ENCODE peak calls at places on chromosomes 12 and 14, in seven cellular contexts. N, H, Z, V, Y, J and R are unnamed samples.

GRCh38 chr12:49631336-49631907 is 8.1 kb downstream of the PRPF40B start:
- DNase-seq in N (no peak), J (no peak), H (no peak), Y (no peak), Z (peak; percentile 59), V (no peak), R (no peak)

GRCh38 chr12:125065021-125065752 is at the start of gene AACS:
- DNase-seq in V (peak; percentile 73), Z (peak; percentile 97), N (peak; percentile 74), H (peak; percentile 71), J (peak; percentile 74), Y (peak; percentile 72), R (peak; percentile 69)

GRCh38 chr14:100165376-100165775 is 5.9 kb upstream of the DEGS2 start:
- DNase-seq in Z (peak; percentile 84), V (no peak), Y (no peak), H (no peak), N (no peak), J (no peak), R (no peak)

GRCh38 chr12:87274594-87275245 is 754.5 kb downstream of the C12orf50 start:
- DNase-seq in H (peak; percentile 29), N (peak; percentile 57), Z (no peak), J (peak; percentile 49), Y (no peak), V (no peak), R (no peak)

GRCh38 chr12:46304080-46304479 is 35.2 kb upstream of the SLC38A1 start:
- DNase-seq in H (no peak), V (no peak), Y (no peak), Z (no peak), N (peak; percentile 13), J (no peak), R (no peak)

GRCh38 chr12:49707812-49708147 is 575 bp upstream of the FMNL3 start:
- DNase-seq in Z (no peak), Y (no peak), H (no peak), V (no peak), N (no peak), J (no peak), R (no peak)

GRCh38 chr14:106821119-106821518 is 1294.7 kb downstream of the TMEM121 start:
- DNase-seq in V (no peak), H (no peak), J (no peak), Y (no peak), Z (no peak), N (no peak), R (no peak)

GRCh38 chr12:7645395-7646177 is 20.1 kb downstream of the APOBEC1 start:
- DNase-seq in Y (no peak), J (peak; percentile 52), V (no peak), Z (peak; percentile 70), N (peak; percentile 51), H (peak; percentile 51), R (no peak)

GRCh38 chr12:121713257-121714155 is 954 bp downstream of the TMEM120B start:
- DNase-seq in H (peak; percentile 9), Y (no peak), V (no peak), N (peak; percentile 24), Z (no peak), J (peak; percentile 29), R (no peak)

GRCh38 chr14:75501080-75501479 is 21.2 kb upstream of the BATF start:
- DNase-seq in J (no peak), Z (no peak), H (no peak), N (no peak), V (no peak), Y (no peak), R (no peak)

GRCh38 chr12:78210894-78211302 is 380.2 kb downstream of the NAV3 start:
- DNase-seq in Y (no peak), V (peak; percentile 9), Z (no peak), H (peak; percentile 88), N (peak; percentile 86), J (peak; percentile 87), R (no peak)

GRCh38 chr12:93591137-93591868 is 18.8 kb downstream of the SOCS2 start:
- DNase-seq in Z (peak; percentile 84), J (peak; percentile 86), V (peak; percentile 26), H (peak; percentile 78), N (peak; percentile 84), Y (peak; percentile 23), R (peak; percentile 44)

GRCh38 chr14:63800651-63801385 is 52.0 kb upstream of the SYNE2 start:
- DNase-seq in N (no peak), H (peak; percentile 40), V (no peak), J (peak; percentile 47), Z (no peak), Y (no peak), R (no peak)

GRCh38 chr12:121668750-121669524 is 517 bp downstream of the MORN3 start:
- DNase-seq in Z (peak; percentile 94), V (peak; percentile 79), N (peak; percentile 58), Y (peak; percentile 59), H (peak; percentile 36), J (peak; percentile 44), R (peak; percentile 38)

GRCh38 chr14:71891970-71892369 is 40.3 kb upstream of the RGS6 start:
- DNase-seq in Y (no peak), Z (no peak), H (no peak), N (no peak), V (no peak), J (no peak), R (no peak)

GRCh38 chr12:30694971-30695326 is 720 bp downstream of the IPO8 start:
- DNase-seq in J (peak; percentile 32), V (peak; percentile 18), Y (peak; percentile 49), N (peak; percentile 45), H (peak; percentile 56), Z (peak; percentile 87), R (no peak)

GRCh38 chr12:113912761-113913295 is 53.3 kb downstream of the RBM19 start:
- DNase-seq in Z (peak; percentile 98), H (peak; percentile 58), V (peak; percentile 85), J (peak; percentile 83), N (peak; percentile 86), Y (peak; percentile 77), R (peak; percentile 32)

GRCh38 chr12:46562625-46563228 is 190.2 kb upstream of the SLC38A2 start:
- DNase-seq in N (peak; percentile 98), Z (no peak), V (no peak), Y (no peak), H (peak; percentile 95), J (peak; percentile 97), R (no peak)

GRCh38 chr12:100553851-100554404 is 19.6 kb upstream of the GAS2L3 start:
- DNase-seq in V (no peak), H (no peak), Y (no peak), J (no peak), Z (no peak), N (no peak), R (no peak)

GRCh38 chr12:5433081-5433839 is 1.4 kb downstream of the NTF3 start:
- DNase-seq in H (no peak), Y (peak; percentile 44), Z (peak; percentile 90), J (no peak), V (peak; percentile 9), N (no peak), R (no peak)
- TF ChIP-seq CTCF in H (no peak), Y (peak; percentile 11), Z (no peak), J (no peak), V (no peak), N (no peak), R (no peak)

GRCh38 chr12:115870021-115870420 is 407.5 kb downstream of the MED13L start:
- DNase-seq in H (no peak), V (no peak), J (no peak), Z (no peak), Y (no peak), N (no peak), R (no peak)
- TF ChIP-seq CTCF in H (no peak), V (no peak), J (no peak), Z (no peak), Y (no peak), N (no peak), R (no peak)

GRCh38 chr14:73935666-73936065 is 14.2 kb downstream of the FAM161B start:
- DNase-seq in N (peak; percentile 26), J (peak; percentile 26), H (peak; percentile 20), V (no peak), Z (no peak), Y (no peak), R (no peak)
- TF ChIP-seq CTCF in N (peak; percentile 36), J (peak; percentile 22), H (peak; percentile 22), V (peak; percentile 57), Z (peak; percentile 70), Y (peak; percentile 44), R (no peak)

GRCh38 chr12:67534046-67534445 is 114.5 kb upstream of the DYRK2 start:
- DNase-seq in V (no peak), Y (no peak), Z (no peak), J (no peak), H (peak; percentile 30), N (no peak), R (no peak)
- TF ChIP-seq CTCF in V (no peak), Y (no peak), Z (no peak), J (no peak), H (no peak), N (no peak), R (no peak)

DNA sequence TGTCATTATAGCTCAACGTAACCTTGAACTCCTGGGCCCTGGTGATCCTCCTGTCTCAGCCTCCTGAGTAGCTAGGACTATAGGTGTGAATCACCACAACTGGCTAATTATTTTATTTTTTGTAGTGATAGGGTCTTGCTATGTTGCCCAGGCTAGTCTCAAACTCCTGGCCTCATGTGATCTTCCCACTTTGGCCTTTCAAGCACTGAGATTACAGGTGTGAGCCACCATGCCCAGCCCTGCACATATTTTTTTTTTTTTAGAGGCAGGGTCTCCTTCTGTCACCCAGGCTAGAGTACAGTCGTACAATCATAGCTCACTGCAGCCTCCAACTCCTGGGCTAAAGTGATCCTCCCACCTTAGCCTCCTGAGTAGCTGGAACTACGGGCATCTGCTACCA is 8.9 kb downstream of the TMEM116 start:
- DNase-seq in H (no peak), V (no peak), J (no peak), Y (no peak), N (no peak), Z (no peak), R (no peak)
- TF ChIP-seq CTCF in H (no peak), V (no peak), J (no peak), Y (no peak), N (no peak), Z (no peak), R (no peak)

GRCh38 chr12:124044021-124044420 is 71.0 kb downstream of the ZNF664 start:
- DNase-seq in J (no peak), V (no peak), Y (no peak), H (no peak), Z (no peak), N (no peak), R (no peak)
- TF ChIP-seq CTCF in J (no peak), V (no peak), Y (no peak), H (no peak), Z (peak; percentile 52), N (no peak), R (no peak)

GRCh38 chr14:54574528-54574927 is 7.6 kb downstream of the SAMD4A start:
- DNase-seq in Y (no peak), Z (no peak), V (no peak), N (no peak), J (no peak), H (no peak), R (no peak)

GRCh38 chr14:54568821-54569591 is 2.1 kb downstream of the SAMD4A start:
- DNase-seq in J (peak; percentile 51), Y (no peak), V (no peak), N (no peak), H (peak; percentile 48), Z (peak; percentile 49), R (no peak)

GRCh38 chr14:54570651-54571415 is 3.9 kb downstream of the SAMD4A start:
- DNase-seq in H (peak; percentile 69), J (peak; percentile 93), V (no peak), Z (no peak), Y (no peak), N (peak; percentile 82), R (no peak)

GRCh38 chr14:54570047-54570446 is 3.1 kb downstream of the SAMD4A start:
- DNase-seq in N (no peak), V (no peak), Z (no peak), H (no peak), J (no peak), Y (no peak), R (no peak)

GRCh38 chr14:54572316-54572715 is 5.4 kb downstream of the SAMD4A start:
- DNase-seq in H (peak; percentile 60), N (peak; percentile 54), V (no peak), J (peak; percentile 70), Y (no peak), Z (peak; percentile 86), R (no peak)
- TF ChIP-seq CTCF in H (peak; percentile 43), N (peak; percentile 54), V (peak; percentile 71), J (peak; percentile 55), Y (peak; percentile 53), Z (peak; percentile 93), R (no peak)